ENCODE peak calls at places on chromosomes 6 and 20, in five cellular contexts. One of them, this sample, is unnamed.
A peak's percentile ranks its signal among the peaks of the same experiment; 100 is the strongest.

GRCh38 chr6:45614488-45615285 is 237.0 kb upstream of the SUPT3H start:
- DNase-seq in PC-9: no peak
- DNase-seq in effector memory CD4-positive, alpha-beta T cell: no peak
- DNase-seq in thoracic aorta: no peak
- DNase-seq in GM23248: peak; percentile 58
- DNase-seq in this sample: no peak

GRCh38 chr6:73216859-73217258 is 8.4 kb downstream of the KHDC1L start:
- DNase-seq in GM23248: no peak
- DNase-seq in PC-9: no peak
- DNase-seq in thoracic aorta: no peak
- DNase-seq in effector memory CD4-positive, alpha-beta T cell: no peak
- DNase-seq in this sample: no peak

GRCh38 chr6:12296255-12296573 is 6.1 kb downstream of the EDN1 start:
- DNase-seq in thoracic aorta: peak; percentile 43
- DNase-seq in GM23248: peak; percentile 95
- DNase-seq in PC-9: peak; percentile 60
- DNase-seq in effector memory CD4-positive, alpha-beta T cell: no peak
- DNase-seq in this sample: no peak

GRCh38 chr20:19466204-19466928 is 253.9 kb downstream of the SLC24A3 start:
- DNase-seq in PC-9: no peak
- DNase-seq in effector memory CD4-positive, alpha-beta T cell: no peak
- DNase-seq in GM23248: no peak
- DNase-seq in thoracic aorta: no peak
- DNase-seq in this sample: no peak

GRCh38 chr6:137697267-137697938 is 169.7 kb upstream of the TNFAIP3 start:
- DNase-seq in thoracic aorta: no peak
- DNase-seq in PC-9: peak; percentile 56
- DNase-seq in GM23248: peak; percentile 37
- DNase-seq in effector memory CD4-positive, alpha-beta T cell: no peak
- DNase-seq in this sample: no peak

GRCh38 chr6:113596907-113597583 is 260.1 kb upstream of the MARCKS start:
- DNase-seq in thoracic aorta: no peak
- DNase-seq in PC-9: peak; percentile 34
- DNase-seq in effector memory CD4-positive, alpha-beta T cell: no peak
- DNase-seq in GM23248: peak; percentile 61
- DNase-seq in this sample: no peak

GRCh38 chr20:9059931-9060330 is 9.0 kb upstream of the PLCB4 start:
- DNase-seq in PC-9: no peak
- DNase-seq in effector memory CD4-positive, alpha-beta T cell: no peak
- DNase-seq in thoracic aorta: no peak
- DNase-seq in GM23248: peak; percentile 46
- DNase-seq in this sample: no peak

GRCh38 chr6:140988780-140989179 is 1143.9 kb upstream of the GJE1 start:
- DNase-seq in PC-9: no peak
- DNase-seq in thoracic aorta: no peak
- DNase-seq in effector memory CD4-positive, alpha-beta T cell: no peak
- DNase-seq in GM23248: no peak
- DNase-seq in this sample: no peak

GRCh38 chr20:61965606-61966491 is 99.8 kb downstream of the TAF4 start:
- DNase-seq in thoracic aorta: no peak
- DNase-seq in effector memory CD4-positive, alpha-beta T cell: no peak
- DNase-seq in PC-9: no peak
- DNase-seq in GM23248: no peak
- DNase-seq in this sample: no peak

GRCh38 chr20:2942439-2942838 is 69.2 kb downstream of the PTPRA start:
- DNase-seq in effector memory CD4-positive, alpha-beta T cell: no peak
- DNase-seq in thoracic aorta: no peak
- DNase-seq in PC-9: no peak
- DNase-seq in GM23248: peak; percentile 47
- DNase-seq in this sample: no peak

GRCh38 chr6:32982084-32982701 is 13.8 kb downstream of the BRD2 start:
- DNase-seq in thoracic aorta: no peak
- DNase-seq in PC-9: no peak
- DNase-seq in effector memory CD4-positive, alpha-beta T cell: no peak
- DNase-seq in GM23248: peak; percentile 41
- DNase-seq in this sample: no peak

GRCh38 chr6:139977887-139978332 is 603.5 kb upstream of the CITED2 start:
- DNase-seq in GM23248: peak; percentile 80
- DNase-seq in effector memory CD4-positive, alpha-beta T cell: no peak
- DNase-seq in thoracic aorta: no peak
- DNase-seq in PC-9: peak; percentile 13
- DNase-seq in this sample: no peak

GRCh38 chr6:36110053-36110452 is 20.3 kb upstream of the MAPK13 start:
- DNase-seq in effector memory CD4-positive, alpha-beta T cell: no peak
- DNase-seq in GM23248: no peak
- DNase-seq in PC-9: no peak
- DNase-seq in thoracic aorta: no peak
- DNase-seq in this sample: no peak

GRCh38 chr20:11182715-11183114 is 508.9 kb upstream of the JAG1 start:
- DNase-seq in GM23248: peak; percentile 24
- DNase-seq in PC-9: no peak
- DNase-seq in effector memory CD4-positive, alpha-beta T cell: no peak
- DNase-seq in thoracic aorta: no peak
- DNase-seq in this sample: no peak

GRCh38 chr6:37381579-37381978 is 27.8 kb downstream of the RNF8 start:
- DNase-seq in thoracic aorta: no peak
- DNase-seq in effector memory CD4-positive, alpha-beta T cell: no peak
- DNase-seq in PC-9: peak; percentile 48
- DNase-seq in GM23248: peak; percentile 67
- DNase-seq in this sample: peak; percentile 44

GRCh38 chr20:24764825-24765224 is 184.2 kb upstream of the CST7 start:
- DNase-seq in GM23248: no peak
- DNase-seq in PC-9: no peak
- DNase-seq in effector memory CD4-positive, alpha-beta T cell: no peak
- DNase-seq in thoracic aorta: no peak
- DNase-seq in this sample: no peak

GRCh38 chr6:111524735-111525134 is 41.7 kb upstream of the REV3L start:
- DNase-seq in thoracic aorta: no peak
- DNase-seq in PC-9: no peak
- DNase-seq in GM23248: no peak
- DNase-seq in effector memory CD4-positive, alpha-beta T cell: no peak
- DNase-seq in this sample: no peak

GRCh38 chr6:32442977-32443552 is 3.4 kb downstream of the HLA-DRA start:
- DNase-seq in thoracic aorta: no peak
- DNase-seq in GM23248: no peak
- DNase-seq in PC-9: no peak
- DNase-seq in effector memory CD4-positive, alpha-beta T cell: no peak
- DNase-seq in this sample: no peak

DNA sequence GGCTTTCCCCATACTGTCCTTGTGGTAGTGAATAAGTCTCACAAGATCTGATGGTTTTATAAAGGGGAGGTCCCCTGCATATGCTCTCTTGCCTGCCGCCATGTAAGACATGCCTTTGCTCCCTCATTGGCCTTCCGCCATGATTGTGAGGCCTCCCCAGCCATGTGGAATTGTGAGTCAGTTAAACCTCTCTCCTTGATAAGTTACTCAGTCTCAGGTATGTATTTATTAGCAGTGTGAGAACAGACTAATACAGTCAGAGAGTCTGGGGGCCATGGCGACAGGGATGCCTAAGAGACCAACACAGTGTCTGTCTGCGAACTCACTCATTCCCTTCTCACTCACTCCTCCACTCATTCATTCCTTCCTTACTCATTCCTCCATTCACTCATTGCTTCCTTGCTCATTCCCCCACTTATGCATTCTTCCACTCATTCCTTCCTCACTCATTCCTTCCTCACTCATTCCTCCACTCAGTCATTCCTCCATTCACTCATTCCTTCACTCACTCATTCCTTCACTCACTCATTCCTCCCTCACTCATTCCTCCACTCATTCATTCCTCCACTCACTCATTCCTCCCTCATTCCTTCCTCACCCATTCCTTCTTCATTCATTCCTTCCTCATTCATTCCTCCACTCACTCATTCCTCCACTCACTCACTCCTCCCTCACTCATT is 137.5 kb upstream of the AGPAT4 start:
- DNase-seq in effector memory CD4-positive, alpha-beta T cell: no peak
- DNase-seq in PC-9: no peak
- DNase-seq in thoracic aorta: no peak
- DNase-seq in GM23248: peak; percentile 44
- DNase-seq in this sample: no peak
- H3K27ac ChIP-seq in effector memory CD4-positive, alpha-beta T cell: no peak overlapping the region
- H3K27ac ChIP-seq in PC-9: no peak overlapping the region
- H3K27ac ChIP-seq in thoracic aorta: no peak overlapping the region
- H3K27ac ChIP-seq in GM23248: no peak overlapping the region
- H3K27ac ChIP-seq in this sample: no peak overlapping the region

GRCh38 chr6:34242252-34243130 is 5.8 kb downstream of the HMGA1 start:
- DNase-seq in PC-9: no peak
- DNase-seq in effector memory CD4-positive, alpha-beta T cell: no peak
- DNase-seq in GM23248: peak; percentile 56
- DNase-seq in thoracic aorta: no peak
- DNase-seq in this sample: no peak
- H3K36me3 ChIP-seq in PC-9: peaks cover 45% of the 10 kb centered on the region
- H3K36me3 ChIP-seq in effector memory CD4-positive, alpha-beta T cell: peaks cover 41% of the 10 kb centered on the region
- H3K36me3 ChIP-seq in GM23248: peaks cover 6% of the 10 kb centered on the region
- H3K36me3 ChIP-seq in thoracic aorta: no peaks in the 10 kb centered on the region
- H3K36me3 ChIP-seq in this sample: peaks cover 36% of the 10 kb centered on the region

DNA sequence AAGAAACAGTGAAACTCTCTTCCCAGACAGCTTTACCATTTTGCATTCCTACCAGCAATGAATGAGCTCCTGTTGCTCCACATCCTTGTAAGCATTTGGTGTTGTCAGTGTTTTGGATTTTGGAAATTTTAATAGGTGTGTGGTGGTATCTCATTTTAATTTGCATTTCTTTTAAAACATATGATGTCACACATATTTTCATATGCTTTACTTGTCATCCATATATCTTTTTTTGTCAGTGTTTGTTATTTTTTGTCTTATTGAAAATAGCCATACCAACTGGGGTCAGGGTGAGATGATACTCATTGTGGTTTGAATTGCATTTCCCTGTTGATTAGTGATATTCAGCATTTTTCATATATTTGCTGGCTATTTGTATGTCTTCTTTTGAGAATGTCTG is 119.5 kb upstream of the FOXA2 start:
- DNase-seq in GM23248: no peak
- DNase-seq in effector memory CD4-positive, alpha-beta T cell: no peak
- DNase-seq in PC-9: no peak
- DNase-seq in thoracic aorta: no peak
- DNase-seq in this sample: no peak
- H3K27ac ChIP-seq in GM23248: no peak overlapping the region
- H3K27ac ChIP-seq in effector memory CD4-positive, alpha-beta T cell: no peak overlapping the region
- H3K27ac ChIP-seq in PC-9: no peak overlapping the region
- H3K27ac ChIP-seq in thoracic aorta: no peak overlapping the region
- H3K27ac ChIP-seq in this sample: no peak overlapping the region

GRCh38 chr6:41584668-41585205 is 38.6 kb downstream of the FOXP4 start:
- DNase-seq in thoracic aorta: no peak
- DNase-seq in effector memory CD4-positive, alpha-beta T cell: no peak
- DNase-seq in PC-9: peak; percentile 31
- DNase-seq in GM23248: no peak
- DNase-seq in this sample: no peak
- H3K36me3 ChIP-seq in thoracic aorta: peaks cover 26% of the 10 kb centered on the region
- H3K36me3 ChIP-seq in effector memory CD4-positive, alpha-beta T cell: peaks cover 8% of the 10 kb centered on the region
- H3K36me3 ChIP-seq in PC-9: no peaks in the 10 kb centered on the region
- H3K36me3 ChIP-seq in GM23248: no peaks in the 10 kb centered on the region
- H3K36me3 ChIP-seq in this sample: no peaks in the 10 kb centered on the region

DNA sequence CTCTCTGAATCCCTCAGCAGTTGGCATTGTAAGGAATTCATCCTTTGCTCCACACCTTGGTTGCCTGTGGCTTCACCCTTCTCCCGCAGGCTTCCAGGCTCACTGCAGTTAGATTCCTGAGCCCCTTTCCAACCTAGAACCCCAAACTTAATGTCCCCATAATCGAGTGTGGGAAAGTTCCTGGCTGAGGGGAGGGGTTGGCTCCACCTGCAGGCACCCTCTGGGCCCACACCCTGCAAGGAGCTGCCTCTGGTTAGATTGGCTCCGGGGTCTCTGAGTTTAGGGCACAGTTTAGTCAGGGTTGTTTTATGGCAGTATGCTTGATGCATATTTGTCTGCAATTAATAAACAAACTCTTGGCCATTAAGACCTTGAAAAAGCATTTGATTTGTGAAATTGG is 63.4 kb downstream of the MTHFD1L start:
- DNase-seq in thoracic aorta: no peak
- DNase-seq in effector memory CD4-positive, alpha-beta T cell: no peak
- DNase-seq in PC-9: no peak
- DNase-seq in GM23248: no peak
- DNase-seq in this sample: no peak
- H3K27ac ChIP-seq in thoracic aorta: peak overlapping the region; percentile 19
- H3K27ac ChIP-seq in effector memory CD4-positive, alpha-beta T cell: no peak overlapping the region
- H3K27ac ChIP-seq in PC-9: no peak overlapping the region
- H3K27ac ChIP-seq in GM23248: peak overlapping the region; percentile 92
- H3K27ac ChIP-seq in this sample: no peak overlapping the region

GRCh38 chr20:38559764-38560163 is 21.2 kb upstream of the ADIG start:
- DNase-seq in PC-9: no peak
- DNase-seq in thoracic aorta: no peak
- DNase-seq in GM23248: peak; percentile 37
- DNase-seq in effector memory CD4-positive, alpha-beta T cell: no peak
- DNase-seq in this sample: no peak

GRCh38 chr20:38557174-38557573 is 23.8 kb upstream of the ADIG start:
- DNase-seq in effector memory CD4-positive, alpha-beta T cell: no peak
- DNase-seq in thoracic aorta: no peak
- DNase-seq in GM23248: no peak
- DNase-seq in PC-9: no peak
- DNase-seq in this sample: no peak

GRCh38 chr20:38554986-38555385 is 26.0 kb upstream of the ADIG start:
- DNase-seq in PC-9: no peak
- DNase-seq in effector memory CD4-positive, alpha-beta T cell: no peak
- DNase-seq in thoracic aorta: no peak
- DNase-seq in GM23248: no peak
- DNase-seq in this sample: no peak

GRCh38 chr20:38551056-38551626 is 29.9 kb upstream of the ADIG start:
- DNase-seq in thoracic aorta: no peak
- DNase-seq in GM23248: no peak
- DNase-seq in effector memory CD4-positive, alpha-beta T cell: no peak
- DNase-seq in PC-9: no peak
- DNase-seq in this sample: no peak

GRCh38 chr20:38555395-38555794 is 25.6 kb upstream of the ADIG start:
- DNase-seq in GM23248: no peak
- DNase-seq in thoracic aorta: no peak
- DNase-seq in PC-9: no peak
- DNase-seq in effector memory CD4-positive, alpha-beta T cell: no peak
- DNase-seq in this sample: no peak
- H3K36me3 ChIP-seq in GM23248: peaks cover 71% of the 10 kb centered on the region
- H3K36me3 ChIP-seq in thoracic aorta: peaks cover 49% of the 10 kb centered on the region
- H3K36me3 ChIP-seq in PC-9: peaks cover 49% of the 10 kb centered on the region
- H3K36me3 ChIP-seq in effector memory CD4-positive, alpha-beta T cell: peaks cover 87% of the 10 kb centered on the region
- H3K36me3 ChIP-seq in this sample: peaks cover 82% of the 10 kb centered on the region

This sample was measured in CD4-positive, alpha-beta memory T cell.